ENCODE peak calls at places on chromosomes 2 and 18, in seven cellular contexts. I is activated naive CD8-positive, alpha-beta T cell treated with anti-CD3 and anti-CD28 coated beads, Interleukin-2, amount 50 U/mL, for 24 hours; T is A549; V is activated CD8-positive, alpha-beta memory T cell treated with anti-CD3 and anti-CD28 coated beads for 24 hours; B is colonic mucosa; E is tibial artery; A is mucosa of gallbladder. O is an unnamed sample.

GRCh38 chr2:140454717-140455116 is 1674.5 kb upstream of the NXPH2 start:
- DNase-seq in T (peak), B (no peak), I (no peak), A (no peak), V (no peak), E (no peak), O (no peak)

GRCh38 chr2:158998486-158999248 is 30.2 kb downstream of the TANC1 start:
- DNase-seq in E (no peak), B (no peak), A (no peak), I (no peak), V (no peak), T (no peak), O (no peak)

GRCh38 chr2:232993231-232993821 is 19.7 kb downstream of the NGEF start:
- DNase-seq in B (no peak), T (no peak), I (no peak), V (no peak), A (no peak), E (no peak), O (no peak)

GRCh38 chr2:64819774-64820688 is 166.3 kb upstream of the SERTAD2 start:
- DNase-seq in E (no peak), B (no peak), A (no peak), I (peak), V (peak), T (no peak), O (no peak)

GRCh38 chr2:159982842-159983785 is 79.3 kb downstream of the PLA2R1 start:
- DNase-seq in T (no peak), I (no peak), E (no peak), V (no peak), A (no peak), B (no peak), O (peak)

GRCh38 chr2:140949932-140950331 is 1180.9 kb downstream of the LRP1B start:
- DNase-seq in I (no peak), V (no peak), E (no peak), T (no peak), B (no peak), A (no peak), O (no peak)

GRCh38 chr18:48018806-48019295 is 88.4 kb upstream of the SMAD2 start:
- DNase-seq in T (no peak), I (no peak), V (peak), B (no peak), E (no peak), A (no peak), O (no peak)

GRCh38 chr18:51491678-51492372 is 294.3 kb upstream of the MEX3C start:
- DNase-seq in A (no peak), E (no peak), T (no peak), V (no peak), I (no peak), B (no peak), O (no peak)

GRCh38 chr2:74426181-74426758 is 4.7 kb downstream of the WDR54 start:
- DNase-seq in T (no peak), B (no peak), I (no peak), E (no peak), A (no peak), V (no peak), O (peak)

GRCh38 chr2:67565761-67566160 is 168.6 kb downstream of the ETAA1 start:
- DNase-seq in E (no peak), T (no peak), V (no peak), B (no peak), A (no peak), I (no peak), O (no peak)

GRCh38 chr2:233047667-233048066 is 12.5 kb upstream of the INPP5D start:
- DNase-seq in B (no peak), E (peak), V (no peak), T (no peak), A (no peak), I (no peak), O (no peak)

GRCh38 chr2:24225883-24226282 is 51.0 kb downstream of the FAM228A start:
- DNase-seq in E (no peak), B (no peak), A (no peak), T (no peak), I (no peak), V (no peak), O (peak)

GRCh38 chr2:178277741-178278197 is 83.5 kb downstream of the OSBPL6 start:
- DNase-seq in I (no peak), B (no peak), A (no peak), T (no peak), V (no peak), E (no peak), O (no peak)